ENCODE peak calls at places on chromosomes 7 and 10, in ten cellular contexts. V is mammary epithelial cell, A is DND-41, X is left ventricle myocardium inferior, N is SK-N-SH, L is psoas muscle, R is Panc1, J is gastrocnemius medialis, K is PC-9, G is right lobe of liver. Z is an unnamed sample.

GRCh38 chr7:33853361-33854062 is 51.8 kb upstream of the BMPER start:
- DNase-seq in V (peak; percentile 21), A (no peak), X (no peak), K (no peak), J (no peak), L (no peak), N (no peak), R (no peak), G (no peak), Z (no peak)

GRCh38 chr7:116446179-116446855 is 53.2 kb upstream of the CAV2 start:
- DNase-seq in L (no peak), X (no peak), N (no peak), R (no peak), J (no peak), A (no peak), V (no peak), K (no peak), G (no peak), Z (no peak)

GRCh38 chr10:101833466-101833865 is 10.1 kb downstream of the KCNIP2 start:
- DNase-seq in J (no peak), K (no peak), N (no peak), L (no peak), G (no peak), A (no peak), R (no peak), X (no peak), V (no peak), Z (no peak)

GRCh38 chr10:112689327-112689726 is 242.3 kb downstream of the VTI1A start:
- DNase-seq in J (no peak), X (peak; percentile 22), N (peak; percentile 22), R (no peak), G (no peak), A (no peak), V (peak; percentile 1), L (no peak), K (peak; percentile 14), Z (no peak)

GRCh38 chr10:24777191-24777590 is 53.5 kb upstream of the ARHGAP21 start:
- DNase-seq in V (no peak), L (no peak), A (no peak), N (no peak), J (no peak), K (no peak), G (no peak), R (no peak), X (no peak), Z (no peak)

GRCh38 chr10:131862548-131862947 is 38.3 kb upstream of the PPP2R2D start:
- DNase-seq in X (no peak), V (no peak), J (no peak), N (no peak), G (no peak), K (no peak), R (no peak), A (no peak), L (no peak), Z (no peak)

GRCh38 chr7:91876391-91877133 is 3.9 kb downstream of the MTERF1 start:
- DNase-seq in X (no peak), A (no peak), L (no peak), G (no peak), V (peak; percentile 44), R (no peak), K (no peak), J (no peak), N (no peak), Z (no peak)

GRCh38 chr7:2474813-2475677 is 1.2 kb downstream of the GRIFIN start:
- DNase-seq in K (no peak), J (no peak), X (no peak), N (peak; percentile 65), V (no peak), A (no peak), R (no peak), L (no peak), G (peak; percentile 53), Z (no peak)

GRCh38 chr7:156121956-156122355 is 309.7 kb upstream of the SHH start:
- DNase-seq in R (no peak), G (no peak), K (no peak), V (no peak), X (no peak), L (no peak), J (no peak), N (no peak), A (no peak), Z (no peak)

GRCh38 chr7:71517940-71518339 is 386.0 kb downstream of the GALNT17 start:
- DNase-seq in L (no peak), J (no peak), X (no peak), A (no peak), V (no peak), K (no peak), G (no peak), N (no peak), R (no peak), Z (no peak)
- TF ChIP-seq CTCF in L (no peak), J (no peak), X (peak; percentile 19), A (no peak), V (no peak), K (no peak), G (no peak), N (no peak), R (no peak), Z (no peak)

GRCh38 chr10:35347899-35348608 is 11.7 kb downstream of the CCNY start:
- DNase-seq in X (no peak), N (no peak), K (no peak), A (no peak), R (no peak), J (no peak), L (no peak), G (no peak), V (no peak), Z (no peak)

GRCh38 chr10:35346248-35346647 is 9.9 kb downstream of the CCNY start:
- DNase-seq in A (no peak), R (no peak), V (no peak), G (no peak), N (no peak), L (no peak), X (no peak), J (no peak), K (no peak), Z (no peak)

GRCh38 chr10:35348609-35349388 is 12.5 kb downstream of the CCNY start:
- DNase-seq in V (no peak), X (no peak), L (no peak), A (no peak), G (no peak), R (no peak), N (no peak), J (no peak), K (no peak), Z (no peak)

GRCh38 chr10:35345383-35345742 is 9.1 kb downstream of the CCNY start:
- DNase-seq in N (no peak), J (no peak), K (no peak), A (no peak), G (no peak), V (no peak), L (no peak), R (no peak), X (no peak), Z (no peak)

DNA sequence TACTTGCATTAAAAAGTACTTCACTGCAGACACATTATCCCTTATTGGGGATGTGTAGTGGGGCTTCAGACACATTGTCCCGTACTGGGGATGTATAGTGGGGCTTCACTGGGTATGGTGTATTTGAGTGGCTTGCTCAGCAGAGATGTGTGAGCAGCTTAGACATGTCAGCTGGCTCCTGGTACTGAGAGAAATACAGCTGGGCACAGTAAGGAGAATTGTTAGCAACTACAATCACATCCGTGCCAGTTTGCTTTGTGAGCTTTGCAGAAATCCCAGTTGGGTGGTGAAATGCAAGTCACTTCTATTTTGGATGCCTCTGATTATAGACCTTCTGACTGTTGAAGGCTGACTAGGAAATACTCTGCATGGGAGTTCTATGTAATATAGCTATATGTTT is 10.8 kb downstream of the CCNY start:
- DNase-seq in X (no peak), G (no peak), K (no peak), A (no peak), V (no peak), L (no peak), R (no peak), N (no peak), J (no peak), Z (no peak)
- H3K4me1 ChIP-seq in X (peaks cover 93% of the 10 kb centered on the region), G (no peaks in the 10 kb centered on the region), K (no peaks in the 10 kb centered on the region), A (peaks cover 3% of the 10 kb centered on the region), V (no peaks in the 10 kb centered on the region), L (peaks cover 75% of the 10 kb centered on the region), R (no peaks in the 10 kb centered on the region), N (peaks cover 14% of the 10 kb centered on the region), J (peaks cover 72% of the 10 kb centered on the region), Z (peaks cover 5% of the 10 kb centered on the region)

GRCh38 chr10:78398385-78398784 is 364.7 kb downstream of the RPS24 start:
- DNase-seq in K (no peak), G (no peak), J (no peak), A (no peak), N (no peak), R (no peak), X (no peak), L (no peak), V (no peak), Z (no peak)
- H3K27ac ChIP-seq in K (no peak overlapping the region), G (no peak overlapping the region), J (no peak overlapping the region), A (no peak overlapping the region), N (no peak overlapping the region), R (no peak overlapping the region), X (no peak overlapping the region), L (no peak overlapping the region), V (no peak overlapping the region), Z (no peak overlapping the region)

GRCh38 chr10:100614416-100614815 is 78.7 kb downstream of the HIF1AN start:
- DNase-seq in L (no peak), J (no peak), K (no peak), V (no peak), N (no peak), A (no peak), X (no peak), G (no peak), R (no peak), Z (no peak)
- TF ChIP-seq CTCF in L (no peak), J (no peak), K (no peak), V (no peak), N (no peak), A (no peak), X (no peak), G (no peak), R (no peak), Z (no peak)

Z was measured in pancreas.